ENCODE peak calls at places on chromosomes 7 and 10, in seven cellular contexts. One of them, this sample, is unnamed.

GRCh38 chr7:158295966-158296797 is 291.4 kb downstream of the PTPRN2 start:
- DNase-seq in tibial nerve: no peak
- DNase-seq in cardiac muscle cell: no peak
- DNase-seq in CD8-positive, alpha-beta T cell: no peak
- DNase-seq in right atrium auricular region: peak; percentile 47
- DNase-seq in choroid plexus epithelial cell: no peak
- DNase-seq in neural crest cell: no peak
- DNase-seq in this sample: no peak

GRCh38 chr7:27192546-27193334 is 7.2 kb downstream of the HOXA13 start:
- DNase-seq in tibial nerve: peak; percentile 21
- DNase-seq in cardiac muscle cell: no peak
- DNase-seq in CD8-positive, alpha-beta T cell: no peak
- DNase-seq in right atrium auricular region: no peak
- DNase-seq in choroid plexus epithelial cell: no peak
- DNase-seq in neural crest cell: no peak
- DNase-seq in this sample: peak; percentile 22

GRCh38 chr7:43954524-43955228 is 28.4 kb downstream of the UBE2D4 start:
- DNase-seq in tibial nerve: no peak
- DNase-seq in cardiac muscle cell: peak; percentile 61
- DNase-seq in CD8-positive, alpha-beta T cell: no peak
- DNase-seq in right atrium auricular region: no peak
- DNase-seq in choroid plexus epithelial cell: peak; percentile 77
- DNase-seq in neural crest cell: peak; percentile 5
- DNase-seq in this sample: no peak

GRCh38 chr7:108418941-108419340 is 37.3 kb downstream of the NRCAM start:
- DNase-seq in tibial nerve: no peak
- DNase-seq in cardiac muscle cell: peak; percentile 53
- DNase-seq in CD8-positive, alpha-beta T cell: no peak
- DNase-seq in right atrium auricular region: no peak
- DNase-seq in choroid plexus epithelial cell: no peak
- DNase-seq in neural crest cell: no peak
- DNase-seq in this sample: no peak

GRCh38 chr7:81213394-81213793 is 294.5 kb upstream of the SEMA3C start:
- DNase-seq in tibial nerve: no peak
- DNase-seq in cardiac muscle cell: no peak
- DNase-seq in CD8-positive, alpha-beta T cell: no peak
- DNase-seq in right atrium auricular region: no peak
- DNase-seq in choroid plexus epithelial cell: no peak
- DNase-seq in neural crest cell: no peak
- DNase-seq in this sample: no peak

GRCh38 chr10:43119416-43120115 is 18.7 kb upstream of the CSGALNACT2 start:
- DNase-seq in tibial nerve: no peak
- DNase-seq in cardiac muscle cell: no peak
- DNase-seq in CD8-positive, alpha-beta T cell: no peak
- DNase-seq in right atrium auricular region: no peak
- DNase-seq in choroid plexus epithelial cell: no peak
- DNase-seq in neural crest cell: no peak
- DNase-seq in this sample: no peak

GRCh38 chr10:94077042-94077441 is 83.3 kb downstream of the PLCE1 start:
- DNase-seq in tibial nerve: no peak
- DNase-seq in cardiac muscle cell: no peak
- DNase-seq in CD8-positive, alpha-beta T cell: no peak
- DNase-seq in right atrium auricular region: no peak
- DNase-seq in choroid plexus epithelial cell: no peak
- DNase-seq in neural crest cell: no peak
- DNase-seq in this sample: no peak

GRCh38 chr10:59903871-59904270 is 2.5 kb downstream of the CCDC6 start:
- DNase-seq in tibial nerve: no peak
- DNase-seq in cardiac muscle cell: peak; percentile 59
- DNase-seq in CD8-positive, alpha-beta T cell: no peak
- DNase-seq in right atrium auricular region: no peak
- DNase-seq in choroid plexus epithelial cell: peak; percentile 41
- DNase-seq in neural crest cell: no peak
- DNase-seq in this sample: no peak

GRCh38 chr7:98157761-98158160 is 51.1 kb downstream of the LMTK2 start:
- DNase-seq in tibial nerve: no peak
- DNase-seq in cardiac muscle cell: no peak
- DNase-seq in CD8-positive, alpha-beta T cell: no peak
- DNase-seq in right atrium auricular region: no peak
- DNase-seq in choroid plexus epithelial cell: no peak
- DNase-seq in neural crest cell: no peak
- DNase-seq in this sample: no peak

GRCh38 chr10:78529262-78529661 is 495.6 kb downstream of the RPS24 start:
- DNase-seq in tibial nerve: no peak
- DNase-seq in cardiac muscle cell: no peak
- DNase-seq in CD8-positive, alpha-beta T cell: no peak
- DNase-seq in right atrium auricular region: no peak
- DNase-seq in choroid plexus epithelial cell: no peak
- DNase-seq in neural crest cell: no peak
- DNase-seq in this sample: no peak

GRCh38 chr10:3852147-3852904 is 67.3 kb upstream of the KLF6 start:
- DNase-seq in tibial nerve: peak; percentile 63
- DNase-seq in cardiac muscle cell: peak; percentile 96
- DNase-seq in CD8-positive, alpha-beta T cell: peak; percentile 56
- DNase-seq in right atrium auricular region: peak; percentile 86
- DNase-seq in choroid plexus epithelial cell: peak; percentile 99
- DNase-seq in neural crest cell: no peak
- DNase-seq in this sample: no peak

GRCh38 chr7:95472521-95473160 is 13.1 kb upstream of the ASB4 start:
- DNase-seq in tibial nerve: no peak
- DNase-seq in cardiac muscle cell: peak; percentile 62
- DNase-seq in CD8-positive, alpha-beta T cell: no peak
- DNase-seq in right atrium auricular region: no peak
- DNase-seq in choroid plexus epithelial cell: peak; percentile 32
- DNase-seq in neural crest cell: no peak
- DNase-seq in this sample: no peak

GRCh38 chr7:81159402-81159801 is 240.6 kb upstream of the SEMA3C start:
- DNase-seq in tibial nerve: no peak
- DNase-seq in cardiac muscle cell: no peak
- DNase-seq in CD8-positive, alpha-beta T cell: no peak
- DNase-seq in right atrium auricular region: no peak
- DNase-seq in choroid plexus epithelial cell: peak; percentile 59
- DNase-seq in neural crest cell: no peak
- DNase-seq in this sample: no peak

GRCh38 chr10:132648871-132649528 is 111.4 kb downstream of the INPP5A start:
- DNase-seq in tibial nerve: no peak
- DNase-seq in cardiac muscle cell: no peak
- DNase-seq in CD8-positive, alpha-beta T cell: no peak
- DNase-seq in right atrium auricular region: no peak
- DNase-seq in choroid plexus epithelial cell: no peak
- DNase-seq in neural crest cell: no peak
- DNase-seq in this sample: no peak
- TF ChIP-seq CTCF in tibial nerve: no peak
- TF ChIP-seq CTCF in cardiac muscle cell: no peak
- TF ChIP-seq CTCF in CD8-positive, alpha-beta T cell: no peak
- TF ChIP-seq CTCF in right atrium auricular region: no peak
- TF ChIP-seq CTCF in choroid plexus epithelial cell: no peak
- TF ChIP-seq CTCF in neural crest cell: no peak
- TF ChIP-seq CTCF in this sample: no peak

GRCh38 chr10:35432781-35433338 is 96.6 kb downstream of the CCNY start:
- DNase-seq in tibial nerve: no peak
- DNase-seq in cardiac muscle cell: no peak
- DNase-seq in CD8-positive, alpha-beta T cell: no peak
- DNase-seq in right atrium auricular region: no peak
- DNase-seq in choroid plexus epithelial cell: no peak
- DNase-seq in neural crest cell: no peak
- DNase-seq in this sample: no peak
- TF ChIP-seq CTCF in tibial nerve: no peak
- TF ChIP-seq CTCF in cardiac muscle cell: no peak
- TF ChIP-seq CTCF in CD8-positive, alpha-beta T cell: no peak
- TF ChIP-seq CTCF in right atrium auricular region: no peak
- TF ChIP-seq CTCF in choroid plexus epithelial cell: no peak
- TF ChIP-seq CTCF in neural crest cell: no peak
- TF ChIP-seq CTCF in this sample: no peak

GRCh38 chr10:70106958-70107791 is 25.4 kb downstream of the AIFM2 start:
- DNase-seq in tibial nerve: no peak
- DNase-seq in cardiac muscle cell: no peak
- DNase-seq in CD8-positive, alpha-beta T cell: no peak
- DNase-seq in right atrium auricular region: no peak
- DNase-seq in choroid plexus epithelial cell: peak; percentile 12
- DNase-seq in neural crest cell: peak; percentile 59
- DNase-seq in this sample: no peak
- TF ChIP-seq CTCF in tibial nerve: peak; percentile 14
- TF ChIP-seq CTCF in cardiac muscle cell: peak; percentile 57
- TF ChIP-seq CTCF in CD8-positive, alpha-beta T cell: peak; percentile 23
- TF ChIP-seq CTCF in right atrium auricular region: peak; percentile 16
- TF ChIP-seq CTCF in choroid plexus epithelial cell: peak; percentile 68
- TF ChIP-seq CTCF in neural crest cell: peak; percentile 64
- TF ChIP-seq CTCF in this sample: no peak

DNA sequence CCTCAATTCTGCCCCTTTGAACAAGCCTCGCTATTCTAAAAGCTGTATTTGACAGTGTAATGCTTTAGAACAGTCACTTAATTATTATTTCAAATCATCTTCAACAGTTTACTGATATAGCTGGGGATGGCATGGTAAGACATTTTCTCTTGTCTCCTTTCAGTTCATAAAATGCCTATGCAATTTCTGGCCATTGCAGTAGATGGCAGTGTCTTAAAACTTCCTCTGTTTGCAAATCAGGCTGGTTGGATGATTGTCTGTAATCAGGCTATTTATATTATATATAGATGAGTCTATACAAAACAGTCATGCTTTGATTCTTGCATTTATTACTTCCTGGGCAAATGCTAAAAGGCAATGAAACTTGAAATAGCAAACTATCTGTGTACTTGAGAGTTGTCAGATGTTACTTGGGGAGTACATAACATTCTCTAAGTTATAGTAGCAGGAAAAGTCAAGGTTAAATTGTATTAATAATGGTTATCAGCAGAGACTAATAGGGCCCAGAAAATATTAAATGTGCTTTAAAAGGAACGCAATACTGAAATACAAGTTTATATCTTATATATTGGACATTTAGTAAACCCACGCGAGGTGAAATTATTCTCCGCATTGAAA is 55.5 kb upstream of the LHFPL3 start:
- DNase-seq in tibial nerve: no peak
- DNase-seq in cardiac muscle cell: peak; percentile 53
- DNase-seq in CD8-positive, alpha-beta T cell: no peak
- DNase-seq in right atrium auricular region: no peak
- DNase-seq in choroid plexus epithelial cell: peak; percentile 77
- DNase-seq in neural crest cell: no peak
- DNase-seq in this sample: no peak
- TF ChIP-seq CTCF in tibial nerve: peak; percentile 30
- TF ChIP-seq CTCF in cardiac muscle cell: peak; percentile 68
- TF ChIP-seq CTCF in CD8-positive, alpha-beta T cell: no peak
- TF ChIP-seq CTCF in right atrium auricular region: no peak
- TF ChIP-seq CTCF in choroid plexus epithelial cell: peak; percentile 72
- TF ChIP-seq CTCF in neural crest cell: peak; percentile 66
- TF ChIP-seq CTCF in this sample: no peak

GRCh38 chr7:129664029-129665012 is 52.8 kb downstream of the NRF1 start:
- DNase-seq in tibial nerve: no peak
- DNase-seq in cardiac muscle cell: peak; percentile 83
- DNase-seq in CD8-positive, alpha-beta T cell: no peak
- DNase-seq in right atrium auricular region: no peak
- DNase-seq in choroid plexus epithelial cell: peak; percentile 89
- DNase-seq in neural crest cell: no peak
- DNase-seq in this sample: no peak
- TF ChIP-seq CTCF in tibial nerve: peak; percentile 26
- TF ChIP-seq CTCF in cardiac muscle cell: peak; percentile 55
- TF ChIP-seq CTCF in CD8-positive, alpha-beta T cell: no peak
- TF ChIP-seq CTCF in right atrium auricular region: no peak
- TF ChIP-seq CTCF in choroid plexus epithelial cell: peak; percentile 64
- TF ChIP-seq CTCF in neural crest cell: peak; percentile 69
- TF ChIP-seq CTCF in this sample: peak; percentile 28

GRCh38 chr7:142745091-142745635 is 4.1 kb upstream of the PRSS1 start:
- DNase-seq in tibial nerve: no peak
- DNase-seq in cardiac muscle cell: no peak
- DNase-seq in CD8-positive, alpha-beta T cell: no peak
- DNase-seq in right atrium auricular region: no peak
- DNase-seq in choroid plexus epithelial cell: peak; percentile 10
- DNase-seq in neural crest cell: no peak
- DNase-seq in this sample: no peak

GRCh38 chr7:142745783-142746182 is 3.5 kb upstream of the PRSS1 start:
- DNase-seq in tibial nerve: no peak
- DNase-seq in cardiac muscle cell: no peak
- DNase-seq in CD8-positive, alpha-beta T cell: no peak
- DNase-seq in right atrium auricular region: no peak
- DNase-seq in choroid plexus epithelial cell: no peak
- DNase-seq in neural crest cell: no peak
- DNase-seq in this sample: no peak

DNA sequence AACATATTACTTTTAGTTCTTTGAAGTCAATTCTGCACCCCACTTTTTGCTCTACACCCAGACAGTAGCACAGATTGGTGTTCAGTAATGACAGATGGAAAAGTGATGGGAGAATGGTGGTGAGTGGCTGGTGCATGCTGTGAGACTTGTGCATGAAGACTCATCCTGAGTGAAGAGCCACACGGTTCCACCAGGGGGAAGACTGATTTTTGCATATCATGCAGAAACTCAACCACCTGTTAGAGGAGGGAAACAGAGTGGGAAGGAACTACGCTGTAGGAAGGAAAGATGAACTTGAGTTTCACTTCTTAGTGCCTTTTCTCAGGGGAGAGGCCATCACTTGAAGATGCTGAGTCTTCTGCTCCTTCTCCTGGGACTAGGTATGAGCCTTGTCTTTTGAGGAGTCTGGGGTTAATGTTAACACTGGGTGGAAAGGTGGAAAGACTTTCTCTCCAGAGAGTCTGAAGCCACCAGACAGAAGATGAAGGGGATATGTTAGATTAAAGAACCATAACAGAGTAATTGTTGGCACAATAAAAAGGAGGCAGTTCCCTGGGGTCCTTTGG is 9.3 kb upstream of the PRSS1 start:
- DNase-seq in tibial nerve: no peak
- DNase-seq in cardiac muscle cell: no peak
- DNase-seq in CD8-positive, alpha-beta T cell: no peak
- DNase-seq in right atrium auricular region: no peak
- DNase-seq in choroid plexus epithelial cell: peak; percentile 6
- DNase-seq in neural crest cell: no peak
- DNase-seq in this sample: no peak
- TF ChIP-seq CTCF in tibial nerve: no peak
- TF ChIP-seq CTCF in cardiac muscle cell: no peak
- TF ChIP-seq CTCF in CD8-positive, alpha-beta T cell: no peak
- TF ChIP-seq CTCF in right atrium auricular region: no peak
- TF ChIP-seq CTCF in choroid plexus epithelial cell: peak; percentile 27
- TF ChIP-seq CTCF in neural crest cell: no peak
- TF ChIP-seq CTCF in this sample: no peak

GRCh38 chr7:137687556-137688280 is 159.1 kb downstream of the DGKI start:
- DNase-seq in tibial nerve: no peak
- DNase-seq in cardiac muscle cell: peak; percentile 75
- DNase-seq in CD8-positive, alpha-beta T cell: no peak
- DNase-seq in right atrium auricular region: no peak
- DNase-seq in choroid plexus epithelial cell: peak; percentile 79
- DNase-seq in neural crest cell: no peak
- DNase-seq in this sample: no peak

GRCh38 chr7:137692399-137692798 is 154.4 kb downstream of the DGKI start:
- DNase-seq in tibial nerve: no peak
- DNase-seq in cardiac muscle cell: no peak
- DNase-seq in CD8-positive, alpha-beta T cell: no peak
- DNase-seq in right atrium auricular region: no peak
- DNase-seq in choroid plexus epithelial cell: no peak
- DNase-seq in neural crest cell: no peak
- DNase-seq in this sample: no peak

GRCh38 chr7:137691566-137691965 is 155.2 kb downstream of the DGKI start:
- DNase-seq in tibial nerve: no peak
- DNase-seq in cardiac muscle cell: no peak
- DNase-seq in CD8-positive, alpha-beta T cell: no peak
- DNase-seq in right atrium auricular region: no peak
- DNase-seq in choroid plexus epithelial cell: no peak
- DNase-seq in neural crest cell: no peak
- DNase-seq in this sample: no peak

GRCh38 chr7:137689761-137690160 is 157.0 kb downstream of the DGKI start:
- DNase-seq in tibial nerve: no peak
- DNase-seq in cardiac muscle cell: no peak
- DNase-seq in CD8-positive, alpha-beta T cell: no peak
- DNase-seq in right atrium auricular region: no peak
- DNase-seq in choroid plexus epithelial cell: no peak
- DNase-seq in neural crest cell: no peak
- DNase-seq in this sample: no peak

GRCh38 chr7:137690635-137691034 is 156.1 kb downstream of the DGKI start:
- DNase-seq in tibial nerve: no peak
- DNase-seq in cardiac muscle cell: no peak
- DNase-seq in CD8-positive, alpha-beta T cell: no peak
- DNase-seq in right atrium auricular region: no peak
- DNase-seq in choroid plexus epithelial cell: no peak
- DNase-seq in neural crest cell: no peak
- DNase-seq in this sample: no peak
- TF ChIP-seq CTCF in tibial nerve: no peak
- TF ChIP-seq CTCF in cardiac muscle cell: no peak
- TF ChIP-seq CTCF in CD8-positive, alpha-beta T cell: no peak
- TF ChIP-seq CTCF in right atrium auricular region: no peak
- TF ChIP-seq CTCF in choroid plexus epithelial cell: no peak
- TF ChIP-seq CTCF in neural crest cell: peak; percentile 20
- TF ChIP-seq CTCF in this sample: no peak